ENCODE peak calls at places on chromosomes 13 and 19, in six cellular contexts. N, Z, H, J, I and Y are unnamed samples.

GRCh38 chr19:56837004-56837403 is 3.5 kb downstream of the PEG3 start:
- DNase-seq in I (peak), Z (no peak), J (no peak), H (no peak), N (no peak), Y (no peak)

GRCh38 chr19:41933693-41934426 is 5.6 kb upstream of the ERFL start:
- DNase-seq in N (no peak), Z (no peak), I (no peak), J (no peak), H (no peak), Y (no peak)

GRCh38 chr13:39897636-39898035 is 242.2 kb downstream of the COG6 start:
- DNase-seq in H (no peak), N (no peak), I (no peak), Z (no peak), J (no peak), Y (no peak)

GRCh38 chr19:12834976-12835757 is 788 bp upstream of the RTBDN start:
- DNase-seq in I (peak), N (peak), J (peak), H (no peak), Z (no peak), Y (peak)

GRCh38 chr19:51688665-51689571 is 4.2 kb upstream of the SPACA6 start:
- DNase-seq in I (peak), N (peak), J (peak), Z (peak), H (no peak), Y (no peak)

GRCh38 chr19:18053571-18054219 is 33.0 kb downstream of the IL12RB1 start:
- DNase-seq in Z (no peak), N (no peak), H (no peak), J (no peak), I (no peak), Y (no peak)

GRCh38 chr13:91513790-91514189 is 115.4 kb downstream of the GPC5 start:
- DNase-seq in I (no peak), H (no peak), Z (no peak), J (no peak), N (no peak), Y (no peak)

GRCh38 chr13:35923347-35923746 is 207.8 kb downstream of the DCLK1 start:
- DNase-seq in H (no peak), Z (no peak), J (peak), I (no peak), N (no peak), Y (no peak)

GRCh38 chr13:44812818-44813217 is 176.5 kb downstream of the NUFIP1 start:
- DNase-seq in I (no peak), J (no peak), Z (no peak), H (no peak), N (no peak), Y (no peak)

GRCh38 chr19:4932711-4933110 is 23.4 kb downstream of the UHRF1 start:
- DNase-seq in I (no peak), Z (no peak), H (no peak), N (no peak), J (no peak), Y (no peak)

GRCh38 chr13:99525967-99526366 is 24.7 kb downstream of the TM9SF2 start:
- DNase-seq in Z (no peak), J (no peak), N (no peak), I (no peak), H (no peak), Y (no peak)

GRCh38 chr13:24184265-24184841 is 23.8 kb downstream of the SPATA13 start:
- DNase-seq in I (peak), N (no peak), J (no peak), Z (no peak), H (no peak), Y (no peak)

GRCh38 chr19:45834970-45835369 is 19.9 kb upstream of the RSPH6A start:
- DNase-seq in H (no peak), Z (no peak), N (no peak), J (no peak), I (no peak), Y (no peak)

GRCh38 chr19:10206226-10206873 is 11.6 kb upstream of the DNMT1 start:
- DNase-seq in I (no peak), Z (no peak), H (no peak), J (no peak), N (no peak), Y (no peak)

GRCh38 chr13:50126378-50127016 is 111.3 kb downstream of the KCNRG start:
- DNase-seq in H (no peak), J (no peak), Z (no peak), I (no peak), N (no peak), Y (peak)

GRCh38 chr19:4933528-4933927 is 24.2 kb downstream of the UHRF1 start:
- DNase-seq in N (no peak), H (no peak), I (no peak), Z (peak), J (no peak), Y (no peak)

GRCh38 chr13:109781384-109782065 is 4.9 kb downstream of the IRS2 start:
- DNase-seq in I (no peak), N (no peak), H (no peak), J (no peak), Z (no peak), Y (no peak)

GRCh38 chr19:17671906-17672305 is 16.2 kb downstream of the UNC13A start:
- DNase-seq in Z (no peak), I (no peak), H (no peak), J (peak), N (no peak), Y (no peak)

GRCh38 chr13:112943309-112944125 is 25.5 kb upstream of the MCF2L start:
- DNase-seq in Z (no peak), I (peak), H (no peak), N (no peak), J (no peak), Y (peak)

GRCh38 chr19:7442423-7442822 is 46.4 kb downstream of the PEX11G start:
- DNase-seq in Z (no peak), I (no peak), J (no peak), H (no peak), N (peak), Y (no peak)

GRCh38 chr19:46963093-46963734 is 56.4 kb upstream of the NPAS1 start:
- DNase-seq in J (no peak), N (no peak), H (no peak), I (no peak), Z (no peak), Y (no peak)

GRCh38 chr13:59422646-59423045 is 741.1 kb downstream of the DIAPH3 start:
- DNase-seq in N (no peak), J (no peak), Z (no peak), I (no peak), H (no peak), Y (no peak)

GRCh38 chr19:14577885-14578427 is 4.9 kb upstream of the CLEC17A start:
- DNase-seq in H (no peak), N (no peak), J (no peak), I (no peak), Z (no peak), Y (no peak)

GRCh38 chr19:50357178-50358100 is 8.0 kb downstream of the NAPSA start:
- DNase-seq in H (no peak), N (peak), I (peak), Z (peak), J (no peak), Y (peak)

GRCh38 chr19:51514866-51515481 is 13.4 kb upstream of the SIGLEC12 start:
- DNase-seq in J (peak), N (no peak), H (peak), I (no peak), Z (no peak), Y (peak)

GRCh38 chr19:49165111-49165750 is 7.6 kb downstream of the TRPM4 start:
- DNase-seq in H (no peak), Z (no peak), N (peak), I (peak), J (no peak), Y (no peak)

GRCh38 chr19:43934055-43934984 is 762 bp downstream of the ZNF45 start:
- DNase-seq in H (no peak), N (no peak), J (no peak), Z (no peak), I (no peak), Y (no peak)

GRCh38 chr19:575527-576506 is 3.4 kb downstream of the BSG start:
- DNase-seq in J (no peak), N (peak), H (no peak), Z (no peak), I (no peak), Y (no peak)

GRCh38 chr13:60148918-60149317 is 14.8 kb downstream of the DIAPH3 start:
- DNase-seq in N (no peak), J (no peak), Z (no peak), H (no peak), I (no peak), Y (no peak)

GRCh38 chr13:22967669-22968068 is 213.1 kb upstream of the SGCG start:
- DNase-seq in H (no peak), J (no peak), I (no peak), Z (no peak), N (no peak), Y (no peak)

GRCh38 chr13:98466634-98467236 is 110.2 kb downstream of the STK24 start:
- DNase-seq in N (no peak), H (no peak), I (no peak), J (no peak), Z (peak), Y (peak)

GRCh38 chr13:50358221-50358620 is 343.0 kb downstream of the KCNRG start:
- DNase-seq in Z (no peak), I (no peak), J (no peak), H (no peak), N (no peak), Y (no peak)

GRCh38 chr13:49821216-49821820 is 28.8 kb upstream of the KPNA3 start:
- DNase-seq in Z (no peak), I (no peak), J (no peak), H (no peak), N (no peak), Y (peak)

GRCh38 chr13:106536244-106537034 is 977 bp upstream of the EFNB2 start:
- DNase-seq in I (peak), Z (peak), H (peak), J (peak), N (peak), Y (peak)

GRCh38 chr19:17266975-17267788 is at the start of gene BABAM1:
- DNase-seq in Z (peak), H (peak), I (peak), J (peak), N (peak), Y (peak)

GRCh38 chr19:46748325-46749109 is 2.3 kb upstream of the STRN4 start:
- DNase-seq in Z (peak), N (no peak), J (no peak), I (peak), H (no peak), Y (peak)

GRCh38 chr13:102779426-102780159 is 6.0 kb upstream of the TEX30 start:
- DNase-seq in J (no peak), N (no peak), I (no peak), Z (no peak), H (no peak), Y (peak)

GRCh38 chr19:56821209-56821608 is 19.3 kb downstream of the PEG3 start:
- DNase-seq in J (no peak), H (no peak), Z (no peak), I (no peak), N (no peak), Y (no peak)

GRCh38 chr19:23777216-23777615 is 18.5 kb upstream of the ZNF681 start:
- DNase-seq in Z (no peak), H (no peak), N (no peak), I (no peak), J (no peak), Y (no peak)
- H3K27ac ChIP-seq in Z (no peak), H (no peak), N (no peak), I (no peak), J (no peak), Y (no peak)

GRCh38 chr13:67101730-67102467 is 128.2 kb downstream of the PCDH9 start:
- DNase-seq in H (no peak), Z (no peak), I (no peak), N (no peak), J (no peak), Y (no peak)
- H3K27ac ChIP-seq in H (no peak), Z (peak), I (no peak), N (peak), J (no peak), Y (no peak)

DNA sequence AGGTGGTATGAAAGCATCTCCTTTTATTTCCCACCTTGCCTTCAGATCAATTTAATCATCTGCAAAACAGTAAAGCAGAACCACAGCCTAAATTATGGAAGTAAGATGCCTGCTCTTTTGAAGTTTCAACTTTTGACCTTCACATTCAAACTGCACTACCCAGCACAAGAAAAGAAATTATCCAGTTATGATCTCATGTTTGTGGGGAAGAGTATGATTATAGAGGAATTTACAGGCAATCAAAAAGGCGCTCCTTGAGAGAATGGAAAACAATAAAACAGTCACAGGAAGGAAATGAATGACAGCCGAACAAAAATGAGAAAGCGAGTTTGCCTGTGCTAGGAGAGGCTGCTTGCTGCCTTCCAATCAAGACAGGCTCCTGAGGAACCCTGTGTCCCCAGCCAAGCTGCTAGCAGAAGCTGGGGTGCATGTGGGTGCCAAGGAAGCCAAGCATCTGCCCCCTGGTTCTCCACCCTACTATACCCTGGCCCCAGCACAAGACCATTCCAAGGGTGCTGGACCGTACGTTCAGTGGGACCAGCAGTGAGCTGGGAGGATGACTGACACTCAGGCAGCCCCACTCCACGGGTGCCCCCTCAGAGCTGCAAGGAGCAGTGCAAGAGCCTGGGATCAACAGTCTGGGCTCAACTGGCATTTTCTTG is 47.8 kb downstream of the PEPD start:
- DNase-seq in J (no peak), Z (no peak), N (peak), H (no peak), I (no peak), Y (no peak)
- H3K27ac ChIP-seq in J (no peak), Z (no peak), N (no peak), H (no peak), I (no peak), Y (no peak)

GRCh38 chr19:38291855-38292254 is 12.2 kb upstream of the C19orf33 start:
- DNase-seq in Z (no peak), H (no peak), I (no peak), J (no peak), N (no peak), Y (no peak)

GRCh38 chr19:38289955-38290354 is 14.1 kb upstream of the C19orf33 start:
- DNase-seq in J (no peak), H (no peak), Z (no peak), I (no peak), N (peak), Y (no peak)

GRCh38 chr19:38290631-38291147 is 13.4 kb upstream of the C19orf33 start:
- DNase-seq in H (no peak), Z (no peak), J (no peak), N (peak), I (peak), Y (no peak)

GRCh38 chr19:38293281-38293680 is 10.8 kb upstream of the C19orf33 start:
- DNase-seq in N (no peak), J (no peak), Z (no peak), I (no peak), H (no peak), Y (no peak)

GRCh38 chr19:38294090-38294489 is 10.0 kb upstream of the C19orf33 start:
- DNase-seq in H (no peak), N (no peak), I (no peak), Z (no peak), J (no peak), Y (no peak)
- H3K27ac ChIP-seq in H (peak), N (peak), I (no peak), Z (peak), J (no peak), Y (no peak)

DNA sequence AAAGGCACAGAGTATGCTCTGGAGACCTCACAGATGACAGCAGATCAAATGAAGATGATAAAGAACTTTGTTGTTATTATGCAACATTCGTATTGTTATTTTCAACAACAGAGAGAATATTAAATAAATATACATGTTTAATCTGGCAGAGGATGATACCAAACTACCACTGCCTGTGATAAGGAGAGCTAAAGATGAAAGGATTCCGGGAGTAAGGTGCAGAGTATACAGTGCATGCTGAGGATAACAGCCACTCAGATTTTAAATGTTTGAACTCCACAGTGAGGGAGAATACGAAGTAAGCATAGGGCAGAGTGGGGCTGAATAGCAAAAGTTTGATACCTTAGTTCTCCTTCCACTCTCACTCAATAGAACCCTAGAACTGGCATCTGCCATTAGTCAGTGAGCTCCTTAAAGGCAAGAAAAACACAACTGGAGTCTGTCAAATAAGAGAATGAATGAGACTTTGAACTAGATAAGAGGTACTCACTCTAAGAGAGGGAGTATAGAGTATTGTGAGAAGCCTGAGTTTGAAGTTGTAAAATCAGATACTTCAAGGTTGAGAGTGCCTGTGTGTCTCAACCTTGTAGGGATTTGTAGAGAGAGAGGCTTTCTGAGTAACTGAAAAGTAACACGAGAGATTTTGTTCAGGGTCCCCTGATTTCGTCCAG is 78.5 kb downstream of the STARD13 start:
- DNase-seq in H (no peak), J (no peak), N (no peak), Z (no peak), I (no peak), Y (no peak)
- H3K27ac ChIP-seq in H (no peak), J (no peak), N (peak), Z (peak), I (peak), Y (no peak)

DNA sequence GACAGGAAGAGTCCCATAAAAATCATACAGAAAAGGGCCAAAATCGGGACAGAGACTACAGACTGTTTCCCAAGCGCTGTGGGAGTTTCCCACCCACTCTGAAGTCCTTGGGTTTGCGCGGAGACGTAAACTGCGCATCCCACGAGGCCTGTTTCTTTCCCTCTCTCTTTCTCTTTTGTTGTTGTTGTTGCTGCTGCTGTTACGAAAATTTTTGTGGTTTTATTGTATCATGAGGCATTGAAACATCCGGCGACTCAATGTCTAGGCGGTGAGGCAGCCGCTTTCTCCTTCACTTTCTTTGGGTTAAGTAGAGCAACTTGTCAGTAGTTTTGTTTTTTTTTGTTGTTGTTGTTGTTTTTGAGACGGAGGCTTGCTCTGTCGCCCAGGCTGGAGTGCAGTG is 1.6 kb upstream of the PPP1R12C start:
- DNase-seq in J (no peak), I (no peak), N (no peak), H (no peak), Z (no peak), Y (no peak)
- H3K27ac ChIP-seq in J (peak), I (no peak), N (no peak), H (peak), Z (no peak), Y (no peak)

GRCh38 chr13:27638521-27638920 is 16.8 kb downstream of the POLR1D start:
- DNase-seq in I (no peak), J (no peak), H (no peak), Z (no peak), N (no peak), Y (no peak)

GRCh38 chr13:27639186-27639585 is 17.5 kb downstream of the POLR1D start:
- DNase-seq in Z (no peak), I (no peak), N (no peak), J (no peak), H (no peak), Y (no peak)

GRCh38 chr13:27641711-27642502 is 20.2 kb downstream of the POLR1D start:
- DNase-seq in I (no peak), Z (no peak), N (no peak), H (no peak), J (no peak), Y (no peak)

GRCh38 chr13:27644302-27644701 is 22.6 kb downstream of the POLR1D start:
- DNase-seq in Z (no peak), N (no peak), H (no peak), J (peak), I (no peak), Y (no peak)

GRCh38 chr13:27643334-27644158 is 21.9 kb downstream of the POLR1D start:
- DNase-seq in Z (no peak), H (no peak), J (no peak), I (no peak), N (no peak), Y (no peak)
- H3K27ac ChIP-seq in Z (no peak), H (no peak), J (no peak), I (no peak), N (no peak), Y (no peak)

GRCh38 chr13:28744656-28745055 is 25.9 kb upstream of the SLC46A3 start:
- DNase-seq in Z (no peak), I (no peak), N (no peak), H (no peak), J (no peak), Y (no peak)

GRCh38 chr13:28744091-28744536 is 25.3 kb upstream of the SLC46A3 start:
- DNase-seq in Z (peak), J (no peak), N (no peak), H (no peak), I (no peak), Y (no peak)

GRCh38 chr13:28743045-28743444 is 24.3 kb upstream of the SLC46A3 start:
- DNase-seq in H (no peak), I (no peak), J (no peak), Z (no peak), N (no peak), Y (no peak)

GRCh38 chr13:28741080-28741479 is 22.3 kb upstream of the SLC46A3 start:
- DNase-seq in I (no peak), H (no peak), N (no peak), J (no peak), Z (no peak), Y (no peak)

GRCh38 chr13:28743499-28744083 is 24.8 kb upstream of the SLC46A3 start:
- DNase-seq in N (no peak), H (no peak), J (no peak), I (no peak), Z (no peak), Y (no peak)
- H3K27ac ChIP-seq in N (peak), H (no peak), J (no peak), I (no peak), Z (no peak), Y (no peak)